ENCODE peak calls at places on chromosomes 2 and 18, in four cellular contexts. Y, N, Z and V are unnamed samples.
A peak's percentile ranks its signal among the peaks of the same experiment; 100 is the strongest.

GRCh38 chr2:165239230-165239629 is at the start of gene SCN2A:
- DNase-seq in Y (no peak), N (no peak), Z (peak; percentile 64), V (peak; percentile 60)

GRCh38 chr2:86223098-86223681 is 23.9 kb downstream of the MRPL35 start:
- DNase-seq in Y (peak; percentile 78), N (peak; percentile 73), Z (peak; percentile 82), V (peak; percentile 16)

GRCh38 chr2:110105608-110106467 is 9.8 kb downstream of the MALL start:
- DNase-seq in Y (no peak), N (no peak), Z (peak; percentile 49), V (peak; percentile 18)

GRCh38 chr2:11111811-11112425 is 43.3 kb upstream of the SLC66A3 start:
- DNase-seq in Y (no peak), N (no peak), Z (no peak), V (no peak)

GRCh38 chr2:182804128-182804527 is 62.3 kb downstream of the FRZB start:
- DNase-seq in Y (no peak), N (no peak), Z (no peak), V (no peak)

GRCh38 chr2:70981866-70982810 is 3.7 kb downstream of the ANKRD53 start:
- DNase-seq in Y (peak; percentile 12), N (no peak), Z (no peak), V (no peak)

GRCh38 chr2:238322001-238322411 is 1.7 kb downstream of the TRAF3IP1 start:
- DNase-seq in Y (no peak), N (no peak), Z (no peak), V (no peak)

GRCh38 chr18:61949946-61950345 is 57.1 kb upstream of the RNF152 start:
- DNase-seq in Y (no peak), N (no peak), Z (no peak), V (no peak)

GRCh38 chr2:53442783-53443182 is 324.8 kb upstream of the CHAC2 start:
- DNase-seq in Y (no peak), N (no peak), Z (no peak), V (no peak)

GRCh38 chr18:4858378-4859127 is 338.5 kb downstream of the AKAIN1 start:
- DNase-seq in Y (no peak), N (no peak), Z (no peak), V (no peak)

GRCh38 chr18:4851301-4851700 is 345.8 kb downstream of the AKAIN1 start:
- DNase-seq in Y (no peak), N (no peak), Z (no peak), V (no peak)

GRCh38 chr18:4854664-4855063 is 342.4 kb downstream of the AKAIN1 start:
- DNase-seq in Y (no peak), N (no peak), Z (no peak), V (no peak)
- H3K4me3 ChIP-seq in Y (no peak overlapping the region), N (no peak overlapping the region), Z (no peak overlapping the region), V (no peak overlapping the region)

GRCh38 chr18:32674491-32674890 is 98.3 kb downstream of the KLHL14 start:
- DNase-seq in Y (no peak), N (no peak), Z (no peak), V (no peak)
- TF ChIP-seq CTCF in Y (no peak), N (no peak), Z (no peak), V (peak; percentile 23)

GRCh38 chr2:231198291-231199173 is at the start of gene ARMC9:
- DNase-seq in Y (peak; percentile 56), N (peak; percentile 67), Z (peak; percentile 91), V (no peak)
- H3K4me3 ChIP-seq in Y (peak within 1 kb of the TSS; percentile 62), N (peak within 1 kb of the TSS; percentile 85), Z (peak within 1 kb of the TSS; percentile 98), V (peak within 1 kb of the TSS; percentile 80)

DNA sequence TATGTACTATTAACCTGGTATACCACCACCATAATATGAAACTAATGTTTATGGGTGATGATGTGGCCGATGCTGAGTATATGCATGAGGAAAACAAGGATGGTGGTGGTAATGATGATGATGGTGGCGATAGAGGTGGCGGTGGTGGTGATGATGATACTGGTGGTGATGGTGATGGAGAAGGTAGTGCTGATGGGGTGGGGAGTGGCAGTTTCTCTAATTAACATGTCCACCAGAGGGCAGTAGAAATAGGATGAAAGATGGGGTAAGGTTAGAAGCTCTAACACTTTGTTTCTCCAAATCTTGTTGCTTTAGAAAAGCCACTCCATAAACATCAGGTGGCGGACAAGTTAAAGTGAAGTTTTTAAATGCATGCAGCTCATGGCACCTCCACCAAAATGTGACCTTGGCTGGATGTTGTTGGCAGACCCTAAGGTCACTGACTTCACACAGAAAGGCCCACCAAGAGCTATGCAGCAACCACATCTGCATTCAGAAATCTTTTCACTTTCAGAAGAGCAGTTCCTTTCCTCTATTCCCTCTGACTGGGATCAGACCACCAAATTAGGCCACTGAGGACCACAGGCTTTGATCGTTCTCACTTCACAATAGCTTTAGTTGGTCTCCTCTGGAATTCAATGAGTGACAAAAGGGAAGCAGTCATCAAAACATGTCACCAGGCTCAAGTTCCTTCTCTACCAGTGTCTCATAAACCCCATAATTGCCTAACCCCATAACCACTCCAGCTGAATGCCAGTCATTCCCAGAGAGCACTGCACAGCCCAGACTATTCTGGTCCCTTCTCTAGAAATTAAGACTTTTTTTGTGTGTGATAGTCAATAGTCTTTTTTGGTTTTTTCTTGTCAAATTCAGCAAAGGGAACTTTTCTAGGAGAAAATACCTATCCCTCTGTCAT is 7.5 kb upstream of the BCL11A start:
- DNase-seq in Y (no peak), N (no peak), Z (peak; percentile 60), V (no peak)
- TF ChIP-seq CTCF in Y (peak; percentile 22), N (peak; percentile 41), Z (peak; percentile 59), V (peak; percentile 57)

GRCh38 chr2:96739633-96740428 is at the start of gene LMAN2L:
- DNase-seq in Y (peak; percentile 99), N (peak; percentile 99), Z (peak; percentile 99), V (peak; percentile 93)
- H3K4me3 ChIP-seq in Y (peak within 1 kb of the TSS; percentile 74), N (peak within 1 kb of the TSS; percentile 69), Z (peak within 1 kb of the TSS; percentile 78), V (peak within 1 kb of the TSS; percentile 75)

GRCh38 chr2:218618102-218618860 is 10.6 kb downstream of the PLCD4 start:
- DNase-seq in Y (no peak), N (no peak), Z (peak; percentile 43), V (no peak)
- TF ChIP-seq CTCF in Y (no peak), N (no peak), Z (no peak), V (no peak)

GRCh38 chr18:7755753-7756475 is 188.8 kb downstream of the PTPRM start:
- DNase-seq in Y (no peak), N (no peak), Z (peak; percentile 36), V (no peak)
- H3K4me3 ChIP-seq in Y (no peak overlapping the region), N (no peak overlapping the region), Z (no peak overlapping the region), V (no peak overlapping the region)

GRCh38 chr2:150567771-150568278 is 80.4 kb upstream of the RND3 start:
- DNase-seq in Y (no peak), N (no peak), Z (peak; percentile 85), V (no peak)
- TF ChIP-seq CTCF in Y (no peak), N (no peak), Z (no peak), V (no peak)

DNA sequence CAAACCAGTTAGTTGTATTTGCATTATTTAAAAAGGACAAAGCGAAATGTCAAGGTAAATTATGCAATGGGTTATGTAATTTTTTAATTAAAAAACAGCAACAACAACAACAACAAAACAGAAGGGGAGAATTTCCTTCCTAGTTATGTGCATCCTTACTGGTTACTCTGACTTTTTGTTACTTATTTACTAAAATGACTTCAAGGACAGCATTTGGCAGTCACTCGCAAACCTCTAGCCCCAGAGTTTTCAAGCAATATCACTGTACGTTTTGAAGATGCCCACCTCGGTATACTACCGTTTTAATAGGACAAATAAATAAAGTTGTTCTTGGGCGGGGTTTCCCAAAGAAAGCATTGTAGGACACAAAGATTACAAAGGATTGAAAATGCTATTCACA is 24.7 kb upstream of the MRO start:
- DNase-seq in Y (no peak), N (no peak), Z (no peak), V (no peak)
- H3K4me3 ChIP-seq in Y (no peak overlapping the region), N (no peak overlapping the region), Z (no peak overlapping the region), V (no peak overlapping the region)

GRCh38 chr2:45497355-45497754 is 113.7 kb downstream of the SRBD1 start:
- DNase-seq in Y (no peak), N (no peak), Z (peak; percentile 52), V (peak; percentile 11)

GRCh38 chr2:45496869-45497268 is 114.2 kb downstream of the SRBD1 start:
- DNase-seq in Y (no peak), N (no peak), Z (no peak), V (no peak)

GRCh38 chr2:45498661-45499550 is 112.2 kb downstream of the SRBD1 start:
- DNase-seq in Y (no peak), N (no peak), Z (no peak), V (no peak)

GRCh38 chr2:45494275-45494977 is 116.6 kb downstream of the SRBD1 start:
- DNase-seq in Y (no peak), N (peak; percentile 46), Z (peak; percentile 83), V (peak; percentile 74)

DNA sequence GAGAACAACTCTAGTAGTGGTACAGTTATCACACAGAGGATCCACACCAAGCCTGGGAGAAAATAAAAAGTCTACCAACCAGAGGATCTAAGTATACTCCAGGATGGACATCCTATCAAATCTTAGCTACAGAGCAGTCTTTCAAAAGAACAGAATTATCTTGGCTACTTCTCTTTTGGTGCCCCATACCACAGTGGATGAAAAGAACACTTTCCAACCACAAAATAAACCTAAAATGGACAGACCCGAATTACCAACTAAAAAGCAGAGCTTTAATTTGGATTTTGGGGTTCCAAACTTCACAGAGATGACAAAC is 116.1 kb downstream of the SRBD1 start:
- DNase-seq in Y (no peak), N (no peak), Z (no peak), V (no peak)
- TF ChIP-seq CTCF in Y (no peak), N (no peak), Z (no peak), V (no peak)